ENCODE peak calls at places on chromosomes 1 and 21, in nine cellular contexts. O, K, P, N, T, E, G, I and D are unnamed samples.

GRCh38 chr1:114153621-114154145 is at the start of gene SYT6:
- DNase-seq in O (no peak), K (peak), P (no peak), N (no peak), T (no peak), E (no peak), G (no peak), I (no peak), D (no peak)

GRCh38 chr1:212635141-212635601 is 26.6 kb downstream of the ATF3 start:
- DNase-seq in O (no peak), K (no peak), P (peak), N (peak), T (no peak), E (no peak), G (no peak), I (no peak), D (no peak)

GRCh38 chr1:39490596-39491145 is 765 bp upstream of the BMP8A start:
- DNase-seq in O (no peak), K (no peak), P (no peak), N (no peak), T (peak), E (peak), G (no peak), I (no peak), D (no peak)

GRCh38 chr1:89087241-89087640 is 22.2 kb upstream of the GBP1 start:
- DNase-seq in O (no peak), K (no peak), P (no peak), N (no peak), T (no peak), E (no peak), G (no peak), I (no peak), D (no peak)

GRCh38 chr1:209621329-209621728 is 30.9 kb downstream of the LAMB3 start:
- DNase-seq in O (no peak), K (no peak), P (no peak), N (no peak), T (no peak), E (peak), G (no peak), I (no peak), D (no peak)

GRCh38 chr21:42370894-42371654 is 4.7 kb upstream of the TFF1 start:
- DNase-seq in O (no peak), K (no peak), P (no peak), N (no peak), T (peak), E (no peak), G (no peak), I (no peak), D (no peak)

GRCh38 chr21:24903954-24904635 is 703.2 kb downstream of the MRPL39 start:
- DNase-seq in O (no peak), K (no peak), P (no peak), N (no peak), T (no peak), E (no peak), G (no peak), I (no peak), D (no peak)

GRCh38 chr1:234260578-234260977 is 112.7 kb upstream of the COA6 start:
- DNase-seq in O (no peak), K (no peak), P (no peak), N (no peak), T (no peak), E (no peak), G (no peak), I (no peak), D (no peak)

GRCh38 chr1:34987018-34987417 is 1.9 kb upstream of the TMEM35B start:
- DNase-seq in O (no peak), K (no peak), P (no peak), N (no peak), T (no peak), E (no peak), G (no peak), I (no peak), D (no peak)

GRCh38 chr1:227758366-227758765 is 23.1 kb downstream of the SNAP47 start:
- DNase-seq in O (no peak), K (no peak), P (peak), N (no peak), T (no peak), E (no peak), G (no peak), I (no peak), D (no peak)

GRCh38 chr1:51768971-51769601 is 109.4 kb downstream of the NRDC start:
- DNase-seq in O (peak), K (no peak), P (no peak), N (no peak), T (peak), E (peak), G (no peak), I (no peak), D (no peak)

GRCh38 chr1:53501065-53502005 is 42.1 kb downstream of the DMRTB1 start:
- DNase-seq in O (no peak), K (no peak), P (no peak), N (no peak), T (no peak), E (no peak), G (no peak), I (no peak), D (no peak)

GRCh38 chr1:153629971-153630370 is 1.7 kb downstream of the S100A1 start:
- DNase-seq in O (no peak), K (no peak), P (no peak), N (no peak), T (no peak), E (no peak), G (no peak), I (no peak), D (no peak)

GRCh38 chr1:227729881-227730629 is 5.0 kb downstream of the JMJD4 start:
- DNase-seq in O (peak), K (peak), P (no peak), N (no peak), T (peak), E (peak), G (no peak), I (peak), D (no peak)

GRCh38 chr1:61956012-61956645 is 213.8 kb downstream of the PATJ start:
- DNase-seq in O (no peak), K (no peak), P (no peak), N (no peak), T (no peak), E (no peak), G (no peak), I (no peak), D (no peak)

GRCh38 chr1:205430631-205431305 is 8.9 kb upstream of the LEMD1 start:
- DNase-seq in O (peak), K (peak), P (peak), N (no peak), T (peak), E (peak), G (peak), I (peak), D (no peak)

GRCh38 chr1:207995576-207995975 is 84.7 kb upstream of the CD34 start:
- DNase-seq in O (no peak), K (no peak), P (no peak), N (no peak), T (no peak), E (no peak), G (no peak), I (no peak), D (no peak)

GRCh38 chr1:38474738-38475623 is 384.6 kb downstream of the RRAGC start:
- DNase-seq in O (no peak), K (no peak), P (peak), N (no peak), T (no peak), E (peak), G (no peak), I (no peak), D (no peak)

GRCh38 chr1:164780863-164781262 is 221.9 kb downstream of the PBX1 start:
- DNase-seq in O (no peak), K (no peak), P (no peak), N (no peak), T (no peak), E (no peak), G (peak), I (no peak), D (no peak)

GRCh38 chr1:112057736-112058135 is 68.3 kb upstream of the KCND3 start:
- DNase-seq in O (no peak), K (no peak), P (no peak), N (no peak), T (no peak), E (no peak), G (no peak), I (no peak), D (no peak)
- TF ChIP-seq POLR2A in O (no peak), K (no peak), P (no peak), N (no peak), T (no peak), E (no peak), G (no peak), I (no peak), D (no peak)

DNA sequence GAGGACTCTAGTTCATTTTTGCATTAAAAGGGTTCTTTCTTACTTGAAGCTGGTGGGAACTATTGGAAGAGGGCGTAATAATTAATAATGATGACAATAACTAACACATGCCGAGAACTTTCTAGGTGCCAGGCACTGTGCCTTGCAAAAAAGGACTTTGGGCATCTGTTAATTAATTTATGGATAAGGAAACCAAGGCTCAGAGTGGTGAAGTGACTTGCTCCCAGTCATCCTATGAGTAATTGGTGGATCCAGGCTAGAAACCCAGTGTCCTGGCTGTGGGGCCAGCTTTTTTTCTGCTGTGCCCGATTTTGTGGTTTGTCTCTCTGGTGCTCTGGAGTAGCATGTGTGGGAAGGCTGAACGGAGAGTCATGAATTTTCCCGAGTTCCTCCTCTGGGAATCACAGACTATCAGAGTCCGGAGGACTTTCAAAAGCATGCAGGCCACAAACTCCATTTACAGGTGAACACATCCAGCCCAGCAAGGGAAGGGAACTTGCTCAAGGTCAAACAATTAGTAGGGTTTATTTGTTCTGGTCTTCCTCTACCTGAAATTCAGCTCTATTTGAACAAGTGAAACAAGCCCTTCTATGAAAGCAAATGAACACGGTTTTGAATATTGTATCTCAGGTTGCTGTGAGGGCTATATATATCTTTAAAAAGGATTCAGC is 23.4 kb downstream of the ROR1 start:
- DNase-seq in O (no peak), K (no peak), P (no peak), N (no peak), T (no peak), E (no peak), G (no peak), I (no peak), D (peak)
- TF ChIP-seq EP300 in O (no peak), K (no peak), P (no peak), N (no peak), T (no peak), E (no peak), G (no peak), I (no peak), D (no peak)

DNA sequence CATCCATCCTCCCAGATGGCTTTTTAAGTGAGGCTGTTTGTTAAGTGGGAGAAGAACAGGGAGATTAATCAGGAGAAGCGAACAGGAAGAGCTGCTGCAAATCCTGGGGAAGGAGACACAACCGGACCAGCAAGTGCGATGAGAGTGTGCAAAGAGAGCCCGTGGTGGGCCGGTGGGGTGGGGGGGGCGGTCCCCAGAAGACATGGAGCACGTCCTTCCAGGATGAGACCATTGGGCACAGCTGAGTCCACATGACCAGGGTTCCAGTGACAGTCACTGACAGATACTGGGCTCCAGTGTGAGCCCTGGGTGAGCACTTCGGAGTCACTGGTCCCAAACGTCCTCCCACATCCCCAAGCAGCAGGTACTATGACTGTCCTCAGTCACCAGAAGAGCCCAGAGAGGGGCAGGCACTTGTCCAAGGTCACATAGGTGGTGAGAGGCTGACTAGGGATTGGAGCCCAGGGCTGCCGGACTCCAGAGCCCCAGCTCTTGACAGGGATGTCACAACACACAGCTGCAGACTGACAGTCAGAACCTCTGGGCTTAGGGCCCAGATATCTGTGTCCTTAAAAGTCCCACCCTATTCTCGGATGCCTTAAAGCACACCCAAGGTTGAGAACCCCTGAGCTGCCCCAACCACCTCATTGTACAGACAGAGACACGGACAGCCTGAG is 623.1 kb downstream of the MATN1 start:
- DNase-seq in O (no peak), K (no peak), P (no peak), N (no peak), T (no peak), E (no peak), G (no peak), I (no peak), D (no peak)
- TF ChIP-seq POLR2A in O (no peak), K (no peak), P (no peak), N (no peak), T (no peak), E (no peak), G (no peak), I (no peak), D (no peak)

DNA sequence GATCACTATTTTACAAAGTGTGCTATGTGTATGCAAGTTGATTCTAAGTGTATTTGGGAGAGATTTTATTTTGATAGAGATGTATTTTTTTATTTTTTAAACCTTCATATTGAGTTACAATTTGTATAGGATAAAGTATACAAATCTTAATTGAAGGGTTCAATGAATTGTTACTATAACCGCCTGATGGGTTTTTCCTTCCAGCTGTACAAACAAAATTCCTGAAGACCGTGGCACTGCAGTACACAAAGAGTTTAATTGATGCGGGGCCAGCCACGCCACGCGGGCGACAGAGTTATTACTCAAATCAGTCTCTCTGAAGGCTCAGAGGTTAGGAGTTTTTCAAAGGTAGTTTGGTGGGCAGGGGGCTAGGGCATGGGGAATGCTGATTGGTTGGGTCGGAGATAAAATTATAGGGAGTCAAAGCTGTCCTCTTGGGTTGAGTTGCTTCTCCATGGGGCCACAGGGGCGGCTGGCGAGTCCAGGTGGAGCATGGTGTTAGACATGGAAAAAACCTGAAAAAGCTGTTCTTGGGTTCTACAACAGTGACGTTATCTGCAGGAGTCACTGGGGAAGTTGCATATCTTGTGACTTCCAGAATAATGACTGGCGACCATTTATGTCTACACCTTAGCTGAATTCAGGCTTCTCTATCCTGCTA is 12.8 kb upstream of the TMEM9 start:
- DNase-seq in O (no peak), K (no peak), P (no peak), N (no peak), T (peak), E (no peak), G (no peak), I (no peak), D (no peak)
- TF ChIP-seq EP300 in O (no peak), K (no peak), P (no peak), N (no peak), T (no peak), E (no peak), G (no peak), I (no peak), D (no peak)

GRCh38 chr1:19424651-19425570 is 60.4 kb downstream of the CAPZB start:
- DNase-seq in O (no peak), K (peak), P (no peak), N (no peak), T (no peak), E (no peak), G (no peak), I (no peak), D (no peak)
- TF ChIP-seq POLR2A in O (no peak), K (no peak), P (no peak), N (no peak), T (no peak), E (no peak), G (no peak), I (no peak), D (no peak)